ENCODE peak calls at places on chromosome 6, in four cellular contexts. T is mucosa of descending colon; V is lower lobe of right lung; H is CD8-positive, alpha-beta T cell. S is an unnamed sample. For H3K4me1, the result is how much of the 10 kb centered on the place peaks cover.

GRCh38 chr6:31091680-31092079 is 20.7 kb downstream of the C6orf15 start:
- DNase-seq in T (peak), V (no peak), H (no peak), S (peak)

GRCh38 chr6:1960484-1961142 is 284.8 kb downstream of the GMDS start:
- DNase-seq in T (no peak), V (no peak), H (no peak), S (no peak)

GRCh38 chr6:135522975-135523692 is 25.6 kb upstream of the AHI1 start:
- DNase-seq in T (no peak), V (no peak), H (no peak), S (peak)

GRCh38 chr6:35611235-35611634 is 77.5 kb downstream of the FKBP5 start:
- DNase-seq in T (no peak), V (no peak), H (no peak), S (peak)

GRCh38 chr6:16535564-16535963 is 225.7 kb downstream of the ATXN1 start:
- DNase-seq in T (no peak), V (no peak), H (no peak), S (no peak)

GRCh38 chr6:30656513-30656912 is 9.6 kb downstream of the C6orf136 start:
- DNase-seq in T (no peak), V (peak), H (no peak), S (no peak)

GRCh38 chr6:29752451-29753308 is 29.4 kb downstream of the HLA-F start:
- DNase-seq in T (peak), V (peak), H (peak), S (peak)

GRCh38 chr6:3929281-3929798 is 80.2 kb downstream of the FAM50B start:
- DNase-seq in T (no peak), V (no peak), H (no peak), S (no peak)

GRCh38 chr6:42225043-42225368 is 7.3 kb upstream of the MRPS10 start:
- DNase-seq in T (no peak), V (no peak), H (no peak), S (no peak)

GRCh38 chr6:110348956-110349565 is 9.1 kb downstream of the METTL24 start:
- DNase-seq in T (no peak), V (no peak), H (no peak), S (no peak)

GRCh38 chr6:363909-364308 is 27.6 kb upstream of the IRF4 start:
- DNase-seq in T (no peak), V (no peak), H (no peak), S (no peak)

GRCh38 chr6:53148684-53149083 is at the start of gene GCM1:
- DNase-seq in T (peak), V (no peak), H (no peak), S (peak)

GRCh38 chr6:35048031-35048613 is 93.0 kb downstream of the TCP11 start:
- DNase-seq in T (no peak), V (no peak), H (no peak), S (no peak)

DNA sequence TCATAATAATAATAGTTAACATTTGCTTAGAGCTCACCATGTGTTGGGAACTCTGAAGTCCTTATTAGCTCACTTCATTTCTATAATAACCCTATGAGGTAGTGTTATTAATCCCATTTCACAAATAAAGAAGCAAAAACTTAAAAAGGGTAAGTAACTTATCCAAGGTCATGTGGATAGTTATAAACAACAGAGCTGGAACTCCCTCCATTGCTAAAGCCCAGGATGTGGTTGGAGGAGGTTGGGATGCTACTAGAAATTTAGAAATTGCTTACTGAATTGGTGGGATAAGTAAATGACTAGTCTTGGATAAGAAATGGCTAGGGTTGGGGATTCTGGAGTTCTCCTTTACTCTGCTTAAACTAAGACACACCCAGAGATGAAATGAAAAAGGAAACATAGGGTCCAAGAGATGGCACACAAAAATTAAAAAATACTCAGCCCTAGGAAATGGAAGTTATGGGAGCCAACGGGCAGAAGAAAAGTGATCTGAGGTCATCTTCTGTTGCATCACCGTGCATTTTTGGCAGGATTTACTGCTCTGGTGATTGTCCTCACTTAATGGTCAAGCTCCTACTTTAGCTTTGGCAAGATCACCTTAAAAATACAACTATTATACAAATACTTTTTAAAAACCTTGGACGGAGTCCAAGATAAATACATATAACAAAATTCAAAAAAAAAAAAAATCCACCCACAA is 7.7 kb upstream of the CLIC5 start:
- DNase-seq in T (no peak), V (no peak), H (no peak), S (no peak)
- H3K4me1 ChIP-seq in T (under half), V (under half), H (under half), S (under half)

GRCh38 chr6:151024597-151024996 is 159.1 kb downstream of the MTHFD1L start:
- DNase-seq in T (no peak), V (no peak), H (no peak), S (no peak)
- H3K4me3 ChIP-seq in T (no peak), V (no peak), H (no peak), S (no peak)

DNA sequence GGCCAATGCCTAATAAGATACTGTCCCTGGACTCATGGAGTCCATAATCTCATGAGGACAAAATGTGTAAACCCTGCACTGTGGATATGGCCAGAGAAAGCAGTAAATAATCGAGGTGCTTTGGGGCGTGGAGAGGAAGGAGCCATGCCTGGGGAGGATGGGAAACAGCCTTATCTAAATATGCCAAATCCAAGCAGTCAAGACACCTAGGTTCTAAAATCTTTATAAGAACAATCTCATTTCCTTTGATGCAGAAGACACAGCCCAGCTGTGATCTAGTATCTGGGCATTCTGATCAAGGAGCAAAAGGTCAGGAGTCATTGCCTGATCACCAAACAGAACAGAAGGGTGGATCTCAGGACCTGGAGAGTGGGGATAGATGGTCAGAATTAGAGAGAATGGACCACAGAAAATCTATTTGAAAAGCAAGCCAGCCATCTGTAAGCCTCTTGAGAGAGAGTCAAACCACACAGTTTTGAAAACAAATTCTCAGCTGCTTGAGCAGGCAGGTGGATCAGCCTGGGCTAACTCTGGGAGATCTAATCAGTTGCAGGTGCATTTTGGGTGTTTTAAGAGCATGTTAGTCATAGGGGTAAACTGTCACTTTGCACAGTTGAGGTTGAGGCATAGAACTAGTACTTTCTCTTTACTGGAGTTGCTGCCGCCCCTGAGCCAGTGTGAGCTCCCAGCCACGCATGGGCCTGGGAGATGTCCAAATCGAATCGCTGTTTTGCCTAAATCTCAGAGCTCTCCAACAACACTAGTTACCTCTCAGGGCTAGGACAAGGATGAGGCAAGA is 130.8 kb upstream of the TNFAIP3 start:
- DNase-seq in T (no peak), V (no peak), H (no peak), S (peak)
- H3K4me1 ChIP-seq in T (under half), V (under half), H (under half), S (under half)

DNA sequence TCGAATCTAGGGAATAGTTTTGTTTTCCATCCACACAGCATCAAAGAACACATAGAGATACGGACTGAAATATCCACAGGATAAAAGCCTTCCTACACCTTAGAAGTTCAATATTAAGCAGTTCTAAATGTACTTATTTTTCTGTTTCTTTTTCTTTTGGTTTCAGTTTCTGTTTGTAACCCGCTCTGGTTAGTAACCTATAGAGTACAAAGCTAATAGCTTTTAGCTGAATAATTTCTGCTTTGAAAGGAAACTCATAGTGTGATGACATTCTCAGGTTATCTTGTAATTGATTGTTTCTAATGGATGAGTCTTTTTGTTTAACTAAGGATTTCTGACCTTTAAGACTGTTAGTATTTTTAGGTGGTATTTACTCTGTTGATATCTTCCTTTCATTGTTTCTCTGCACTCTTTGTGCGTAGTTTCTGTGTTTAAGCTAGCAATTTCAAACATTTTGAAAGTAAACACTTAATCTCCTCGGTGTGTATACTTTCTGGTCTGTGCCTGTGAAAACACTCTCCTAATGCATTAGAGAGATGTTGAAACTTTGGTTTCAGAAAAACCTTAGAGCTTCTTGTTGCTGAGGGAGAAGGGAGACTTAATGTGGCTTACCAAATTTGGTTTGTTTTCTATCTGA is 385.5 kb downstream of the HDGFL1 start:
- DNase-seq in T (no peak), V (no peak), H (no peak), S (peak)
- H3K4me3 ChIP-seq in T (no peak), V (peak), H (peak), S (no peak)

GRCh38 chr6:47413752-47414516 is 63.7 kb upstream of the CD2AP start:
- DNase-seq in T (peak), V (no peak), H (peak), S (peak)
- H3K4me1 ChIP-seq in T (under half), V (under half), H (under half), S (under half)

DNA sequence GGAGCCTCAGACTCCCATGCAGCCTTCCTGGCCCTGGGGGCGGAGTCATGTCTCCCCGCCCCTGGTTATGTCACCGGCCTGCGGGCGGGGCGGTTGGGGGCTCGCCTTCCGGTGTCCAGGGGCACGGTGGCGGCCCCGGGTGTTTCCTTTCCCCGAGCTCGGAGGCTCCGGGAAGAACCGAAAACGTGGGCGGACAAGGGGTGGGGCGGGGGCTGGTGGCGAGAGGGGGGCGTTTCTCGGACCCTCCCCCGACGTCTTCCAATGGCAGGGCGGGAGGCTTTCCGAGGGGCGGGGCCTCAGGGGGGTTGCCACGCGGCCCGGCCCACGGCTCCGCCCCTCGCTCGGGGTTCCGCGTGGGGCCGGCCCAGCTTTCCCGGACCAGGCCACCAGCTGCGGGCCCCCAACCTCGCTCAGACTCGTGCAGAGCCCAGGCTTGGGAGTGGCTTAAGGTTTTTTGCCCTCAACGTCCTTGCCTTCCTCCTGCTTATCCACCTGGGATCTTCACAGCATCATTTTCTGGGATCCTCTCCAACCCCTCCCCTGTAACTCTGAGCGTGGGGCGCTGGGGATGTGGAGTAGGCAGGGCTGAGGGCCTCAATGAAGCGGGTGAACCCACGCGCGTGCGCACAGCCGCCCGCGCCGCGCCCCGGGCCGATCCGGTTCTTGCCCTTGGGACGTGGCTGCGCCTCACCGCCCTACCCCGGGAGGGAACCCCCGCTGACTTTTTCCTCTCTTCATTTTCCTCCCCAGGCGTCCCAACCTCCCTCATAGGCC is 2.1 kb upstream of the NRN1 start:
- DNase-seq in T (peak), V (peak), H (no peak), S (peak)
- H3K4me3 ChIP-seq in T (no peak), V (peak), H (peak), S (peak)

GRCh38 chr6:7500737-7501282 is 40.7 kb upstream of the DSP start:
- DNase-seq in T (no peak), V (no peak), H (no peak), S (peak)
- H3K4me1 ChIP-seq in T (under half), V (under half), H (under half), S (under half)

GRCh38 chr6:153000243-153000642 is 2.3 kb downstream of the MTRF1L start:
- DNase-seq in T (no peak), V (no peak), H (no peak), S (no peak)
- H3K4me3 ChIP-seq in T (no peak), V (no peak), H (no peak), S (no peak)

DNA sequence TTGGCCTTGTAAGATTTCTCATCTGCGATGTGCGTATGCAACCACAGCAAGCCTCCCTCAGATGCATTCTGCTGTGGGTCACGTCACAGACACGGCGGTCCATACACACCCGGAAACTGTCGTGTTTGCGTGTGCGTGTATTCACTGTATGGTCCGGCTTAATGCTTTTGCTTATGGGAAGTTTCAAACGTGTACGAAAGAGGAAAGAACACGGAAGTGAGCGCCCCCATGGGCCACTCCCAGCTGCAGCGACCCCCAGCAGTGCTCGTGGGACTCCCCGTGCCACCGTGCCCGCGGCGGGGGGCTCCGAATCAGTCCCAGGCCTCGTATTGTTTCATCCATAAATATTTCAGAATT is 10.2 kb downstream of the DLL1 start:
- DNase-seq in T (no peak), V (no peak), H (no peak), S (no peak)
- H3K4me1 ChIP-seq in T (under half), V (under half), H (under half), S (under half)

DNA sequence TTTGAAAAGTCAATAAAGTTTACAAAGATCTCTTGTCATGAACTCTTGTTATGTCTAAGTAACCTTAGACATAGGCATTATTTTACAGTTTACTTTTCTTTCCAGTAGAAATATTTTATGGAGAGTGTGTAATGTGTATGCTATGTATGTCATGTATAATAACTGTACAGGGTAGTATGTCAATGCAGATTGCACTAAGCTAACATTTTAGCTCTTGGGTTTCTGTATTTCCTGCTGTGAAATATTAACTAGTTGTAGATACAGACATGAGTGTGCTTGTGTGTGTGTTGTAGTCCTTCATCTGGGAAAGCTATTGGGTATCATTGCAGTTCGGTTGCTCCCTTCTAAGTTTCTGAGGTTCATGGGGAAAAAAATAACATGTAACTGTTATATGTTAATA is 214.8 kb downstream of the ARID1B start:
- DNase-seq in T (no peak), V (no peak), H (no peak), S (peak)
- H3K4me3 ChIP-seq in T (no peak), V (no peak), H (no peak), S (no peak)